ENCODE peak calls at places on chromosomes 6 and 20, in four cellular contexts. One of them, this sample, is unnamed.
A peak's percentile ranks its signal among the peaks of the same experiment; 100 is the strongest.

GRCh38 chr6:151807513-151808330 is at the start of gene ESR1:
- DNase-seq in ACHN: no peak
- DNase-seq in SK-N-DZ: no peak
- DNase-seq in SW480: no peak
- DNase-seq in this sample: no peak

GRCh38 chr20:20083796-20084195 is 31.5 kb downstream of the CFAP61 start:
- DNase-seq in ACHN: peak; percentile 48
- DNase-seq in SK-N-DZ: peak; percentile 60
- DNase-seq in SW480: peak; percentile 89
- DNase-seq in this sample: no peak

GRCh38 chr6:16505711-16506362 is 255.4 kb downstream of the ATXN1 start:
- DNase-seq in ACHN: no peak
- DNase-seq in SK-N-DZ: no peak
- DNase-seq in SW480: no peak
- DNase-seq in this sample: no peak

GRCh38 chr20:48681201-48681881 is 146.5 kb downstream of the PREX1 start:
- DNase-seq in ACHN: no peak
- DNase-seq in SK-N-DZ: no peak
- DNase-seq in SW480: no peak
- DNase-seq in this sample: no peak

GRCh38 chr6:106870069-106870468 is 104.5 kb downstream of the CD24 start:
- DNase-seq in ACHN: peak; percentile 91
- DNase-seq in SK-N-DZ: no peak
- DNase-seq in SW480: peak; percentile 57
- DNase-seq in this sample: no peak

GRCh38 chr20:19272976-19273654 is 60.7 kb downstream of the SLC24A3 start:
- DNase-seq in ACHN: no peak
- DNase-seq in SK-N-DZ: no peak
- DNase-seq in SW480: no peak
- DNase-seq in this sample: no peak

GRCh38 chr6:106883808-106884262 is 90.7 kb downstream of the CD24 start:
- DNase-seq in ACHN: peak; percentile 44
- DNase-seq in SK-N-DZ: peak; percentile 93
- DNase-seq in SW480: no peak
- DNase-seq in this sample: no peak

GRCh38 chr6:37187321-37188022 is 17.5 kb downstream of the PIM1 start:
- DNase-seq in ACHN: no peak
- DNase-seq in SK-N-DZ: no peak
- DNase-seq in SW480: no peak
- DNase-seq in this sample: no peak

GRCh38 chr6:52312461-52312860 is 27.9 kb upstream of the MCM3 start:
- DNase-seq in ACHN: no peak
- DNase-seq in SK-N-DZ: peak; percentile 81
- DNase-seq in SW480: no peak
- DNase-seq in this sample: no peak

GRCh38 chr6:74066168-74066871 is 370.3 kb downstream of the CD109 start:
- DNase-seq in ACHN: no peak
- DNase-seq in SK-N-DZ: no peak
- DNase-seq in SW480: no peak
- DNase-seq in this sample: no peak